ENCODE peak calls at places on chromosomes 13 and 19, in eight cellular contexts. O is body of pancreas, X is keratinocyte, L is heart left ventricle, N is Peyer's patch, P is hepatocyte, Y is breast epithelium, V is ovary. F is an unnamed sample. For H3K36me3 and H3K27me3, the result is how much of the 10 kb centered on the place peaks cover.

GRCh38 chr13:42977219-42977659 is 14.8 kb downstream of the EPSTI1 start:
- DNase-seq in O (no peak), N (no peak), Y (no peak), L (no peak), V (no peak), X (no peak), P (no peak), F (no peak)

GRCh38 chr13:100209857-100210580 is 121.1 kb downstream of the PCCA start:
- DNase-seq in V (no peak), N (no peak), P (no peak), O (no peak), Y (no peak), L (no peak), X (no peak), F (no peak)

GRCh38 chr13:46097015-46097414 is 7.8 kb downstream of the CPB2 start:
- DNase-seq in N (no peak), O (peak), L (no peak), P (no peak), V (no peak), X (no peak), Y (no peak), F (no peak)

GRCh38 chr19:7331446-7331845 is 17.3 kb upstream of the ARHGEF18 start:
- DNase-seq in V (no peak), N (no peak), O (no peak), Y (no peak), P (no peak), L (no peak), X (no peak), F (no peak)

GRCh38 chr19:41295506-41295905 is 14.5 kb upstream of the CCDC97 start:
- DNase-seq in P (peak), V (no peak), O (no peak), Y (no peak), X (no peak), N (no peak), L (no peak), F (no peak)

GRCh38 chr13:97269603-97270002 is 47.5 kb downstream of the MBNL2 start:
- DNase-seq in V (no peak), X (no peak), P (no peak), O (no peak), Y (no peak), L (no peak), N (no peak), F (no peak)

GRCh38 chr19:18419699-18420460 is 682 bp downstream of the SSBP4 start:
- DNase-seq in N (peak), L (peak), O (peak), Y (no peak), V (peak), X (no peak), P (peak), F (no peak)

GRCh38 chr13:110651271-110651670 is 35.9 kb downstream of the NAXD start:
- DNase-seq in O (no peak), V (no peak), Y (no peak), N (no peak), L (no peak), P (no peak), X (no peak), F (no peak)

GRCh38 chr13:110233181-110233641 is 73.7 kb downstream of the COL4A1 start:
- DNase-seq in N (no peak), P (no peak), L (no peak), V (peak), Y (no peak), X (no peak), O (peak), F (no peak)

GRCh38 chr19:38105574-38105973 is 118.4 kb downstream of the DPF1 start:
- DNase-seq in L (no peak), V (no peak), O (no peak), Y (no peak), N (no peak), P (no peak), X (no peak), F (no peak)

GRCh38 chr19:18858906-18859646 is 27.3 kb downstream of the UPF1 start:
- DNase-seq in V (no peak), X (no peak), O (no peak), Y (no peak), N (no peak), L (no peak), P (no peak), F (no peak)

GRCh38 chr19:13995017-13995728 is 10.9 kb downstream of the RFX1 start:
- DNase-seq in V (no peak), Y (no peak), O (peak), X (no peak), N (no peak), P (no peak), L (no peak), F (no peak)

GRCh38 chr13:51783432-51784094 is 20.4 kb downstream of the DHRS12 start:
- DNase-seq in Y (no peak), P (no peak), O (peak), N (no peak), L (no peak), V (peak), X (no peak), F (no peak)

GRCh38 chr13:84121456-84121855 is 239.2 kb upstream of the SLITRK1 start:
- DNase-seq in O (no peak), L (no peak), N (no peak), Y (no peak), X (no peak), P (peak), V (no peak), F (no peak)

GRCh38 chr19:6723108-6723618 is 2.7 kb upstream of the C3 start:
- DNase-seq in X (no peak), Y (peak), V (peak), O (peak), L (no peak), P (peak), N (no peak), F (no peak)

GRCh38 chr13:30371649-30372265 is 50.5 kb upstream of the UBE2L5 start:
- DNase-seq in O (peak), X (no peak), P (peak), V (no peak), N (peak), Y (no peak), L (no peak), F (no peak)

GRCh38 chr13:113905018-113905417 is 41.1 kb upstream of the GAS6 start:
- DNase-seq in O (no peak), X (no peak), V (no peak), Y (peak), N (no peak), L (no peak), P (no peak), F (no peak)

GRCh38 chr13:85825454-85825853 is 26.2 kb upstream of the SLITRK6 start:
- DNase-seq in O (no peak), X (peak), N (no peak), P (no peak), L (no peak), V (no peak), Y (no peak), F (no peak)
- H3K36me3 ChIP-seq in O (under half), X (under half), N (under half), P (under half), L (under half), V (under half), Y (under half), F (under half)

GRCh38 chr13:33052446-33052845 is 36.2 kb downstream of the KL start:
- DNase-seq in L (no peak), N (no peak), Y (no peak), O (no peak), P (no peak), X (no peak), V (no peak), F (no peak)

GRCh38 chr13:33060815-33061214 is 44.6 kb downstream of the KL start:
- DNase-seq in O (no peak), P (no peak), N (no peak), Y (no peak), V (no peak), L (no peak), X (no peak), F (no peak)

GRCh38 chr13:33053397-33054066 is 37.3 kb downstream of the KL start:
- DNase-seq in N (no peak), O (no peak), Y (no peak), P (no peak), V (no peak), X (no peak), L (no peak), F (no peak)

GRCh38 chr13:33058816-33059215 is 42.6 kb downstream of the KL start:
- DNase-seq in X (no peak), L (no peak), V (no peak), P (no peak), N (no peak), Y (no peak), O (no peak), F (no peak)

GRCh38 chr13:33057019-33057785 is 41.0 kb downstream of the KL start:
- DNase-seq in O (no peak), N (no peak), L (peak), Y (no peak), V (no peak), P (no peak), X (no peak), F (peak)
- TF ChIP-seq CTCF in O (peak), N (peak), L (peak), Y (no peak), V (no peak), P (peak), X (peak), F (peak)

GRCh38 chr13:27857271-27857670 is 62.5 kb upstream of the PDX1 start:
- DNase-seq in Y (no peak), P (no peak), L (no peak), N (no peak), O (no peak), V (no peak), X (no peak), F (no peak)
- H3K27me3 ChIP-seq in Y (half or more), P (under half), L (under half), N (under half), O (under half), V (under half), X (under half), F (under half)

GRCh38 chr19:39355253-39355652 is 13.0 kb downstream of the SAMD4B start:
- DNase-seq in P (no peak), Y (no peak), X (no peak), L (no peak), V (no peak), N (no peak), O (no peak), F (no peak)

GRCh38 chr19:39349326-39349725 is 7.1 kb downstream of the SAMD4B start:
- DNase-seq in N (no peak), O (no peak), L (no peak), P (no peak), Y (no peak), V (no peak), X (no peak), F (no peak)

GRCh38 chr19:39350156-39350555 is 7.9 kb downstream of the SAMD4B start:
- DNase-seq in V (no peak), Y (no peak), X (no peak), O (no peak), P (no peak), L (no peak), N (no peak), F (no peak)

GRCh38 chr19:39352549-39353285 is 10.5 kb downstream of the SAMD4B start:
- DNase-seq in X (no peak), L (no peak), V (no peak), O (no peak), P (no peak), N (no peak), Y (no peak), F (no peak)

GRCh38 chr19:39351537-39352037 is 9.4 kb downstream of the SAMD4B start:
- DNase-seq in O (no peak), P (no peak), V (no peak), N (no peak), Y (no peak), X (no peak), L (no peak), F (no peak)
- H3K36me3 ChIP-seq in O (under half), P (under half), V (under half), N (under half), Y (under half), X (under half), L (half or more), F (under half)

GRCh38 chr13:85864963-85865530 is 65.8 kb upstream of the SLITRK6 start:
- DNase-seq in N (no peak), L (no peak), O (no peak), P (peak), X (no peak), V (no peak), Y (no peak), F (no peak)
- TF ChIP-seq CTCF in N (peak), L (no peak), O (no peak), P (peak), X (peak), V (no peak), Y (no peak), F (peak)

F was measured in kidney epithelial cell.